ENCODE peak calls at places on chromosomes 6 and 20, in four cellular contexts. S is neural progenitor cell, Y is fibroblast of lung, V is GM23248. X is an unnamed sample.

GRCh38 chr6:144466716-144467115 is 181.6 kb downstream of the UTRN start:
- DNase-seq in S (no peak), Y (no peak), V (no peak), X (no peak)

GRCh38 chr20:62069741-62070216 is 4.1 kb upstream of the TAF4 start:
- DNase-seq in V (peak; percentile 87), S (no peak), Y (peak; percentile 56), X (no peak)

GRCh38 chr6:149129401-149130077 is 188.0 kb upstream of the TAB2 start:
- DNase-seq in Y (peak; percentile 61), V (peak; percentile 92), S (no peak), X (no peak)

GRCh38 chr6:124973780-124974179 is 11.5 kb downstream of the RNF217 start:
- DNase-seq in S (no peak), Y (no peak), V (no peak), X (no peak)

GRCh38 chr6:96571551-96571950 is 8.6 kb downstream of the FHL5 start:
- DNase-seq in Y (no peak), V (no peak), S (no peak), X (no peak)

GRCh38 chr6:72286911-72287311 is 335.0 kb upstream of the KCNQ5 start:
- DNase-seq in Y (peak; percentile 62), V (peak; percentile 30), S (no peak), X (no peak)

GRCh38 chr6:158711264-158711663 is 61.4 kb downstream of the SYTL3 start:
- DNase-seq in S (no peak), Y (peak; percentile 88), V (no peak), X (no peak)

GRCh38 chr20:13765299-13765698 is 19.4 kb downstream of the ESF1 start:
- DNase-seq in V (no peak), Y (no peak), S (no peak), X (no peak)

GRCh38 chr6:137471497-137471896 is 22.7 kb downstream of the OLIG3 start:
- DNase-seq in Y (no peak), V (no peak), S (no peak), X (no peak)

GRCh38 chr6:8079116-8079515 is 14.9 kb upstream of the BLOC1S5 start:
- DNase-seq in V (no peak), S (no peak), Y (no peak), X (no peak)

GRCh38 chr20:44166008-44166407 is 21.0 kb downstream of the JPH2 start:
- DNase-seq in V (peak; percentile 77), S (no peak), Y (no peak), X (no peak)

GRCh38 chr6:105646391-105646867 is 243.5 kb upstream of the PREP start:
- DNase-seq in Y (no peak), S (no peak), V (peak; percentile 4), X (no peak)

GRCh38 chr6:135030532-135031178 is 24.0 kb downstream of the HBS1L start:
- DNase-seq in V (peak; percentile 23), Y (peak; percentile 75), S (no peak), X (no peak)

GRCh38 chr6:145736854-145737181 is 1.5 kb upstream of the EPM2A start:
- DNase-seq in Y (peak; percentile 72), V (peak; percentile 78), S (no peak), X (no peak)

GRCh38 chr20:51022803-51023616 is at the start of gene KCNG1:
- DNase-seq in Y (peak; percentile 67), S (peak; percentile 93), V (peak; percentile 92), X (peak; percentile 95)

GRCh38 chr6:12716298-12716853 is at the start of gene PHACTR1:
- DNase-seq in V (no peak), S (no peak), Y (no peak), X (no peak)

GRCh38 chr20:528923-529594 is 14.5 kb downstream of the CSNK2A1 start:
- DNase-seq in Y (peak; percentile 90), S (no peak), V (peak; percentile 92), X (no peak)

GRCh38 chr6:122753688-122754056 is 25.8 kb upstream of the FABP7 start:
- DNase-seq in Y (no peak), V (no peak), S (no peak), X (no peak)

GRCh38 chr6:106213660-106214276 is 111.8 kb downstream of the ATG5 start:
- DNase-seq in Y (no peak), V (no peak), S (no peak), X (no peak)

DNA sequence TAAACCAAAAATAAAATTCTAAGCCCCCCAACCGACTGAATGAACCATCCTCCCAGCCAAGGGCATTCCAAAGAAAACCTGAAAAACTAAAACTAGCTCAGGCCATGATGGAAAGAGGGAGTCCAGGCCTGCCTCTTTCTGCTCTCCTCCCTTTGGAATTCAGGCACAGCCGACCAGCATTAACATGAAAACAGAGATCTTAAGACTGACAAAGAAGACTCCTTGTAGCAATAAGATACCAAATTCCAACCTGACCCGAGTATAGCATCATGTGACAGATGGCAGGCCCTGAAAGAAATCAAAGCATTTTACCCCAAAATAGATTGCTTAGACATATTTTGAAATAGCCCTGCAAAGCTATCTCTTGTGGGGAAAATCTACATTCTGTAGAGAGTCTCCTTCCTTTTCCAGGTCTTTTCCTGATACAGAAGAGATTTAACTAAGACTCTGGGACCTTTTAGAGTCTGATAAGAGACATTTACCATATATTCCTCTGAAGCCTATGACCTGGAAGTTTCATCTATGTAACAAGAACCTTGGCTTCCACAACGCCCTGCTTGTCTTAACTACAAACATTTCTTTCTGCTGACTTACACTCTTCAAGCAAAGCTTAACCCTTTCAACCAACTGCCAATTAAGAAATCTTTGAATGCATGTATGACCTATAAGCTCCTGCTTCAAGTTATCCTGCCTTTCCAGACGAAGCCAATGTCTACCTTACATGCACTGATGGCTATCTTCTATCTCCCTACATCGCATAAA is 22.2 kb upstream of the TXLNB start:
- DNase-seq in S (peak; percentile 47), V (no peak), Y (no peak), X (peak; percentile 72)
- H3K9ac ChIP-seq in S (no peak overlapping the region), V (no peak overlapping the region), Y (no peak overlapping the region), X (no peak overlapping the region)

GRCh38 chr6:136103101-136103688 is 146.9 kb downstream of the MTFR2 start:
- DNase-seq in S (peak; percentile 18), V (no peak), Y (peak; percentile 81), X (no peak)
- H3K9ac ChIP-seq in S (no peak overlapping the region), V (no peak overlapping the region), Y (no peak overlapping the region), X (no peak overlapping the region)

GRCh38 chr20:36097751-36098151 is 56.8 kb upstream of the EPB41L1 start:
- DNase-seq in V (no peak), S (peak; percentile 49), Y (no peak), X (peak; percentile 92)
- H3K9ac ChIP-seq in V (no peak overlapping the region), S (no peak overlapping the region), Y (no peak overlapping the region), X (no peak overlapping the region)

GRCh38 chr20:43022081-43022480 is 167.6 kb downstream of the PTPRT start:
- DNase-seq in Y (no peak), V (no peak), S (no peak), X (no peak)
- H3K9ac ChIP-seq in Y (no peak overlapping the region), V (no peak overlapping the region), S (no peak overlapping the region), X (no peak overlapping the region)

GRCh38 chr6:142848156-142848555 is 96.8 kb downstream of the HIVEP2 start:
- DNase-seq in S (no peak), Y (no peak), V (no peak), X (no peak)

GRCh38 chr6:142845143-142845571 is 99.8 kb downstream of the HIVEP2 start:
- DNase-seq in V (peak; percentile 71), Y (peak; percentile 23), S (no peak), X (no peak)

GRCh38 chr6:142846459-142846831 is 98.5 kb downstream of the HIVEP2 start:
- DNase-seq in S (no peak), V (peak; percentile 80), Y (peak; percentile 34), X (no peak)

GRCh38 chr6:142845624-142846458 is 99.1 kb downstream of the HIVEP2 start:
- DNase-seq in S (peak; percentile 87), Y (peak; percentile 74), V (peak; percentile 80), X (peak; percentile 87)

GRCh38 chr6:142846883-142847287 is 98.1 kb downstream of the HIVEP2 start:
- DNase-seq in Y (peak; percentile 66), V (peak; percentile 95), S (no peak), X (peak; percentile 52)
- H3K9ac ChIP-seq in Y (peak overlapping the region; percentile 42), V (peak overlapping the region; percentile 75), S (no peak overlapping the region), X (no peak overlapping the region)

GRCh38 chr6:166687538-166688259 is 60.6 kb upstream of the RPS6KA2 start:
- DNase-seq in V (no peak), S (peak; percentile 52), Y (no peak), X (peak; percentile 79)
- H3K9ac ChIP-seq in V (no peak overlapping the region), S (no peak overlapping the region), Y (no peak overlapping the region), X (no peak overlapping the region)

DNA sequence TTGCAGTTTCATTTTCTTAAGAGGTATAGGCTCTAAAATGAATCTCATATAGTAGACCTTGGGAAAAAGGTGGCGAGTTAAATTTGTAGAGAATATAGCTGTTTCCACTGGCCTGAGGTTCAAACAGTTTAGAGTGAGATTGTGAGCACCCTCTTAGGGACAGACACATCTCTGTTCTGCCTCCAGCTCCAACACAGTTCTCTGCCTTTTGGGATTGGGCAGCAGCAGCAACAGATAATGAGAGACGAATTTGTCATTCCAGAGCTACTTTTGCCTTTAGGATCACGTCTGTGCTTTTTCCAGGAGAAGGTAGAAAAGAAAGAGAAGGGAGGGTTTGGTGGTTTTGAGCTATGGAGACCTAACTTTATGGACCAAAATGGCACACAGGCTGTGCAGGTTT is 289.4 kb downstream of the PRL start:
- DNase-seq in V (no peak), Y (no peak), S (no peak), X (no peak)
- H3K9ac ChIP-seq in V (no peak overlapping the region), Y (no peak overlapping the region), S (no peak overlapping the region), X (no peak overlapping the region)

X was measured in endodermal cell.